ENCODE peak calls at places on chromosomes 12 and 14, in four cellular contexts. C is M059J; N is naive thymus-derived CD8-positive, alpha-beta T cell; I is activated naive CD4-positive, alpha-beta T cell treated with anti-CD3 and anti-CD28 coated beads, Interleukin-2, amount 10 ng/mL, durations not matched to agents 7 days and 5 days. Q is an unnamed sample.
A peak's percentile ranks its signal among the peaks of the same experiment; 100 is the strongest.

GRCh38 chr14:90569201-90569600 is 172.4 kb downstream of the CALM1 start:
- DNase-seq in N (no peak), I (no peak), C (no peak), Q (no peak)

GRCh38 chr14:60945984-60946383 is 34.9 kb downstream of the TRMT5 start:
- DNase-seq in C (peak; percentile 10), N (no peak), I (no peak), Q (no peak)

GRCh38 chr12:56522486-56523193 is 1.0 kb downstream of the RBMS2 start:
- DNase-seq in N (no peak), I (no peak), C (peak; percentile 38), Q (no peak)

GRCh38 chr12:89252284-89252683 is 100.0 kb downstream of the DUSP6 start:
- DNase-seq in C (peak; percentile 71), N (no peak), I (no peak), Q (no peak)

GRCh38 chr12:52667509-52667908 is 12.7 kb downstream of the KRT1 start:
- DNase-seq in C (no peak), I (no peak), N (no peak), Q (no peak)

GRCh38 chr12:79737875-79738718 is 47.3 kb upstream of the PAWR start:
- DNase-seq in N (peak; percentile 4), I (peak; percentile 37), C (peak; percentile 65), Q (no peak)

GRCh38 chr14:50067723-50068495 is 48.5 kb downstream of the VCPKMT start:
- DNase-seq in N (no peak), C (peak; percentile 77), I (no peak), Q (no peak)

GRCh38 chr14:26597136-26598080 is at the start of gene NOVA1:
- DNase-seq in I (no peak), C (peak; percentile 0), N (no peak), Q (peak; percentile 52)

GRCh38 chr12:38144601-38145436 is 171.8 kb upstream of the ALG10B start:
- DNase-seq in N (no peak), C (peak; percentile 23), I (no peak), Q (no peak)

GRCh38 chr14:47539065-47539464 is 136.3 kb downstream of the MDGA2 start:
- DNase-seq in C (peak; percentile 6), I (no peak), N (no peak), Q (no peak)

GRCh38 chr12:94516985-94517384 is 57.3 kb upstream of the CEP83 start:
- DNase-seq in I (no peak), N (no peak), C (no peak), Q (no peak)

GRCh38 chr12:42483534-42483857 is 106.0 kb downstream of the PRICKLE1 start:
- DNase-seq in N (no peak), I (peak; percentile 24), C (no peak), Q (no peak)

GRCh38 chr12:90331821-90332220 is 623.2 kb downstream of the CCER1 start:
- DNase-seq in I (no peak), N (no peak), C (no peak), Q (no peak)

GRCh38 chr14:105010891-105011291 is 10.0 kb downstream of the CDCA4 start:
- DNase-seq in N (no peak), C (no peak), I (no peak), Q (no peak)

GRCh38 chr12:30725739-30726138 is 29.0 kb downstream of the CAPRIN2 start:
- DNase-seq in C (peak; percentile 77), I (no peak), N (no peak), Q (no peak)

GRCh38 chr12:99916555-99916954 is 68.2 kb downstream of the ANKS1B start:
- DNase-seq in N (no peak), C (peak; percentile 61), I (no peak), Q (no peak)

GRCh38 chr12:49821375-49822287 is 6.6 kb downstream of the NCKAP5L start:
- DNase-seq in C (no peak), N (no peak), I (no peak), Q (no peak)

GRCh38 chr14:102201369-102201748 is 61.7 kb downstream of the WDR20 start:
- DNase-seq in I (no peak), C (no peak), N (no peak), Q (no peak)

GRCh38 chr14:89332031-89332430 is 85.0 kb downstream of the FOXN3 start:
- DNase-seq in C (no peak), I (no peak), N (no peak), Q (no peak)

GRCh38 chr12:54352891-54353874 is 11.1 kb downstream of the GPR84 start:
- DNase-seq in N (no peak), C (peak; percentile 36), I (no peak), Q (peak; percentile 79)

GRCh38 chr12:112946236-112947000 is 8.1 kb downstream of the OAS3 start:
- DNase-seq in N (no peak), I (no peak), C (no peak), Q (no peak)

GRCh38 chr12:12445882-12446181 is 89.0 kb downstream of the BORCS5 start:
- DNase-seq in N (no peak), I (no peak), C (no peak), Q (no peak)

GRCh38 chr12:116135209-116135930 is 142.1 kb downstream of the MED13L start:
- DNase-seq in I (no peak), N (no peak), C (peak; percentile 92), Q (no peak)

GRCh38 chr12:45431153-45431552 is 215.3 kb downstream of the ANO6 start:
- DNase-seq in N (no peak), C (no peak), I (no peak), Q (no peak)

GRCh38 chr14:105413542-105413886 is 6.1 kb upstream of the MTA1 start:
- DNase-seq in N (no peak), I (no peak), C (no peak), Q (peak; percentile 56)

GRCh38 chr14:67492538-67492937 is 4.0 kb upstream of the TMEM229B start:
- DNase-seq in N (no peak), I (no peak), C (no peak), Q (no peak)

GRCh38 chr12:102426599-102427541 is 53.5 kb downstream of the IGF1 start:
- DNase-seq in C (peak; percentile 46), I (no peak), N (no peak), Q (no peak)

GRCh38 chr12:27284751-27285150 is 40.7 kb downstream of the STK38L start:
- DNase-seq in C (peak; percentile 71), N (no peak), I (no peak), Q (no peak)

GRCh38 chr12:93813972-93814821 is 137.0 kb downstream of the CRADD start:
- DNase-seq in I (no peak), N (no peak), C (peak; percentile 46), Q (peak; percentile 69)

GRCh38 chr12:1583421-1584078 is 10.8 kb downstream of the FBXL14 start:
- DNase-seq in I (peak; percentile 78), C (peak; percentile 87), N (peak; percentile 60), Q (no peak)

GRCh38 chr12:111589601-111590000 is 9.5 kb downstream of the ATXN2 start:
- DNase-seq in C (no peak), I (no peak), N (no peak), Q (peak; percentile 17)

GRCh38 chr14:20802341-20803084 is at the start of gene RNASE1:
- DNase-seq in C (peak; percentile 24), N (no peak), I (no peak), Q (no peak)

Q was measured in right lobe of liver.